ENCODE peak calls at places on chromosomes 12 and 14, in six cellular contexts. F is IMR-90, J is fibroblast of lung, T is PC-3, R is psoas muscle, W is ascending aorta. Y is an unnamed sample.

GRCh38 chr14:93410021-93410420 is 20.7 kb upstream of the UNC79 start:
- DNase-seq in T (no peak), J (no peak), W (no peak), R (no peak), F (no peak), Y (no peak)

GRCh38 chr12:81205394-81205793 is 127.5 kb downstream of the ACSS3 start:
- DNase-seq in T (no peak), R (no peak), F (no peak), W (no peak), J (no peak), Y (no peak)

GRCh38 chr14:104280902-104281767 is 142.7 kb downstream of the KIF26A start:
- DNase-seq in T (no peak), J (no peak), R (peak; percentile 39), F (no peak), W (peak; percentile 56), Y (no peak)

GRCh38 chr14:23054000-23054811 is 3.1 kb downstream of the CDH24 start:
- DNase-seq in J (no peak), T (no peak), F (no peak), R (peak; percentile 56), W (no peak), Y (no peak)

GRCh38 chr12:68482660-68483059 is 128.0 kb upstream of the RAP1B start:
- DNase-seq in W (no peak), R (no peak), F (no peak), T (no peak), J (no peak), Y (no peak)

GRCh38 chr14:66610154-66610563 is 102.2 kb downstream of the GPHN start:
- DNase-seq in R (no peak), W (no peak), T (peak; percentile 72), F (peak; percentile 7), J (no peak), Y (no peak)

GRCh38 chr14:60250318-60251035 is 1.5 kb downstream of the PPM1A start:
- DNase-seq in J (peak; percentile 40), R (no peak), W (no peak), T (peak; percentile 71), F (peak; percentile 9), Y (no peak)

GRCh38 chr14:104305511-104306449 is 167.4 kb downstream of the KIF26A start:
- DNase-seq in W (no peak), J (no peak), R (peak; percentile 34), T (no peak), F (no peak), Y (no peak)

GRCh38 chr14:93299831-93300230 is 33.0 kb downstream of the BTBD7 start:
- DNase-seq in W (no peak), T (no peak), F (no peak), R (no peak), J (no peak), Y (no peak)

DNA sequence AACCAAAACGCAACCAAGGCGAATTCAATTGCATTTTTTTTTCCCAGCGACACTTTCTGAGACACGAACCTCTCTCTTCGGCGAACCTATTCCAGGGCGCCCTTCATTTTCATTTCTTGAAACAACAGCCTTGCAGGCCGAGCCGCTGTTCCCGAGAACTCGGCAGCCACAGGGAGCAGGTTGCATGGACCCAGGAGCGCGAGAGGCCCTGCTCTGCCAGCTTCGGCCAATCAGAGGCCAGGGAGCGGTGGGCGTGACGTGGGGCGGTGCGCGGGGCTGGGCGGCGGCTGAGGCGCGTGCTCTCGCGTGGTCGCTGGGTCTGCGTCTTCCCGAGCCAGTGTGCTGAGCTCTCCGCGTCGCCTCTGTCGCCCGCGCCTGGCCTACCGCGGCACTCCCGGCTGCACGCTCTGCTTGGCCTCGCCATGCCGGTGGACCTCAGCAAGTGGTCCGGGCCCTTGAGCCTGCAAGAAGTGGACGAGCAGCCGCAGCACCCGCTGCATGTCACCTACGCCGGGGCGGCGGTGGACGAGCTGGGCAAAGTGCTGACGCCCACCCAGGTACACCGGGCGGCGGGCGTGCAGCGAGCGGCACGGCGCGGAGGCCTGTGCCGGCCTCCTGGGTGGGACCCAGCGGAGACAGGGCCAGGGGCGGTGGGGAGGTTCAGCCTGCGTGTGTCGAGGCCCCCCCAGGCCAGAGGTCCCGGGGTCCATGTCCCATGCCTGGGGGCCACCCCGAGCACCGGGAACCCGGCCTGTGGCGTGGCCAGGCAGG is at the start of gene PEBP1:
- DNase-seq in W (peak; percentile 97), J (peak; percentile 91), R (peak; percentile 97), F (peak; percentile 84), T (peak; percentile 95), Y (peak; percentile 90)
- TF ChIP-seq CTCF in W (no peak), J (no peak), R (no peak), F (no peak), T (no peak), Y (no peak)

GRCh38 chr12:71135077-71135811 is 22.6 kb downstream of the TSPAN8 start:
- DNase-seq in R (no peak), J (no peak), F (no peak), T (no peak), W (no peak), Y (no peak)
- H3K27ac ChIP-seq in R (no peak overlapping the region), J (no peak overlapping the region), F (no peak overlapping the region), T (no peak overlapping the region), W (no peak overlapping the region), Y (no peak overlapping the region)

GRCh38 chr14:61923348-61923747 is 161.1 kb downstream of the SNAPC1 start:
- DNase-seq in T (peak; percentile 72), W (no peak), F (peak; percentile 63), R (no peak), J (peak; percentile 18), Y (peak; percentile 29)

GRCh38 chr14:61918998-61919397 is 156.8 kb downstream of the SNAPC1 start:
- DNase-seq in T (no peak), R (no peak), W (no peak), F (no peak), J (no peak), Y (no peak)
- H3K27me3 ChIP-seq in T (no peaks in the 10 kb centered on the region), R (peaks cover 7% of the 10 kb centered on the region), W (no peaks in the 10 kb centered on the region), F (peaks cover 2% of the 10 kb centered on the region), J (peaks cover 3% of the 10 kb centered on the region), Y (no peaks in the 10 kb centered on the region)

GRCh38 chr14:72916174-72916573 is 10.1 kb upstream of the DCAF4 start:
- DNase-seq in R (no peak), T (peak; percentile 85), W (no peak), F (peak; percentile 20), J (peak; percentile 16), Y (no peak)

GRCh38 chr14:72924332-72924731 is 1.9 kb upstream of the DCAF4 start:
- DNase-seq in F (no peak), R (no peak), T (peak; percentile 55), W (no peak), J (no peak), Y (no peak)

GRCh38 chr14:72921396-72921795 is 4.9 kb upstream of the DCAF4 start:
- DNase-seq in J (peak; percentile 20), R (no peak), T (peak; percentile 15), W (no peak), F (peak; percentile 35), Y (no peak)

GRCh38 chr14:72917420-72917819 is 8.8 kb upstream of the DCAF4 start:
- DNase-seq in J (peak; percentile 6), W (no peak), T (no peak), F (no peak), R (no peak), Y (no peak)

DNA sequence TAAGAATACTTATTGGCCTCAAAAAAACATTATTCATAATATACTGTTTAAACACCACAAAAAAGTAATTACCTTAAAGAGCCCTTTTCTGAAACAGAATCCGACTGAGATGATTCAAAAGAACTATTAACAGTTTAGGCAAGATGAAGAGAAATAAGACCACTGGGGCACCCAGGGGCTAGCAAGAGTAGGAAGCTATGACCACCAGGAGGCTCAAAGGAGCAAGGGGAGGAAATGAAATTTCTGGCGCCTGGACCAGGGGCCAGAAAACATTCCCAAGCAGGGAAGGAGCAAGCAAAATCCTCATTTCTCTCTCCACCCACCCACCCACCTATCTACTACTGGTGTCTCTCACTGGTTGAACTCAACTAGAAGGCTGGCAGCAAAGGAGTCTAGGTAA is 6.3 kb upstream of the DCAF4 start:
- DNase-seq in J (no peak), R (no peak), F (no peak), T (no peak), W (no peak), Y (no peak)
- TF ChIP-seq CTCF in J (no peak), R (no peak), F (peak; percentile 11), T (peak; percentile 54), W (no peak), Y (peak; percentile 47)

DNA sequence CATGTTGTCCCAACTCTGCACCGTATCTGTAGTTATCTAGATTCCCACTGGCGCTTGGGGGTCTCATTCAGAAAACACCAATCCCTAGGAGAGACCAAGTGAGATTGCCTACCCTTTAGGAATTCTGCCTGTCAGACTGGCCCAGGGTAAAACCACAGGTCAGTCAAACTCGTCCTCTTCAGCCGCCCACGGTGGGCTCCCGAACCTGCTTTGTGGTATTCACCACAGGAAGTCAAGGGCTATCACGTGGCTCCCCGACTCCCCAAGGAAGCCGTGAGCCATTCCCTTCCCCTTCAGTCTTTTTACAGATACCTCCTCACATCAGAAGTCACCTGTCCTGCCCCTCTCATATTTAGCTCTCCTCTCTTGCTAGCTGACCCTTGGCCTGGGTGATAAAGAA is 159.9 kb downstream of the EGLN3 start:
- DNase-seq in R (no peak), W (no peak), F (no peak), T (no peak), J (peak; percentile 27), Y (no peak)
- H3K27ac ChIP-seq in R (no peak overlapping the region), W (no peak overlapping the region), F (no peak overlapping the region), T (no peak overlapping the region), J (no peak overlapping the region), Y (no peak overlapping the region)

DNA sequence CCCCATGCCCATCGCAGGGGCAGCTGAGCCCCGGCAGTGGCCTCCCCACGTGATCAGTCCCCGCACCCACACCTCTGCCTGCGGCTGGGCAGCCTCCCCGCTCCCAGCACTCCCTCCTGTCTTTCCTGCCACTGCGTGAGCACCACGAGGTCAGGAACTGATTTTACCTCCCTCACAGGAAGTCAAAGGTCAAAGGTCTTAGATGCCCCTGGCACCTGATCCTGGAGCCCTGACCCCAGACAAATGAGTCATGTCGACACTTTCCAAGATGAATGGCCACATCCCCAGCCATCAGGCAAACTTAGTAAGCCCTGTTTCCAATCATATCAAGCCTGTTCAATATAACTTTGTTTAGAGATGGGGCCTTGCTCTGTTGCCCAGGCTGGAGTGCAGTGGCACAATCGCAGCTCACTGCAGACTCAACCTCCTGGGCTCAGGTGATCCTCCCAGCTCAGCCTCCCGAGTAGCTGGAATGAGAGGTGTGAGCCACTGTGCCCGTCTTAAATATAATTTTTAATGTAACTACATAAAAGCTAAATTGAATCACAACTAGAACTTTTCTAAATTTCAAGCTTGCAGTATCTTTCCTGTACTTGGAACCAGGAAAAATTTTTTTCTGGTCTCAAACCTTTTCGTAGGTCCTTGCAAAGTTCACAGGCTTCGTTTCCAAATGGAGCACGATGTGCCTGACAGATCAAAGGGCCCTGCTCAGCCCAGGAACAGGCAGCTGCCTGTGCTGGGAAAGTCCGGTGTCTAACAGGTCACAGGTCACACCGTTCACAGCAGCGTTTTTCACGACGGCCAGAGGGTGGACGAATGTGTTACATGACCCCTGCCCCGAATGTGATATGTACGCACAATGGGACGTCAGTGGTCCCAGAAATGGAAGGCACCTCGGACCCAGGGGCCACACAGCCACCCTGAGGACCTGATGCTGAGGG is 1.9 kb downstream of the LRCOL1 start:
- DNase-seq in W (no peak), R (peak; percentile 34), F (no peak), J (no peak), T (no peak), Y (no peak)
- H3K27me3 ChIP-seq in W (no peaks in the 10 kb centered on the region), R (peaks cover 85% of the 10 kb centered on the region), F (peaks cover 32% of the 10 kb centered on the region), J (peaks cover 29% of the 10 kb centered on the region), T (peaks cover 14% of the 10 kb centered on the region), Y (peaks cover 38% of the 10 kb centered on the region)